ENCODE peak calls at places on chromosomes 7 and 10, in ten cellular contexts. G is breast epithelium, C is sigmoid colon, L is vagina, I is stomach, N is prostate gland, X is spleen, F is endothelial cell of umbilical vein, R is HepG2, K is HCT116. Q is an unnamed sample. For H3K4me1, the result is how much of the 10 kb centered on the place peaks cover.

GRCh38 chr7:137073571-137074325 is 205.3 kb downstream of the CHRM2 start:
- DNase-seq in G (no peak), C (no peak), L (no peak), I (no peak), N (no peak), X (no peak), F (no peak), R (no peak), K (no peak), Q (no peak)

GRCh38 chr7:33472348-33473025 is 343.1 kb downstream of the BBS9 start:
- DNase-seq in G (no peak), C (no peak), L (no peak), I (no peak), N (no peak), X (no peak), F (no peak), R (no peak), K (no peak), Q (no peak)

GRCh38 chr10:3785849-3786290 is 861 bp upstream of the KLF6 start:
- DNase-seq in G (no peak), C (peak), L (no peak), I (no peak), N (no peak), X (no peak), F (peak), R (no peak), K (no peak), Q (no peak)

GRCh38 chr10:132142396-132143161 is 44.2 kb upstream of the DPYSL4 start:
- DNase-seq in G (no peak), C (no peak), L (no peak), I (peak), N (no peak), X (peak), F (no peak), R (no peak), K (no peak), Q (no peak)

GRCh38 chr7:27148031-27148775 is 629 bp upstream of the HOXA6 start:
- DNase-seq in G (peak), C (peak), L (no peak), I (no peak), N (no peak), X (peak), F (peak), R (no peak), K (no peak), Q (peak)

GRCh38 chr10:14926722-14927416 is 27.0 kb downstream of the DCLRE1C start:
- DNase-seq in G (no peak), C (no peak), L (no peak), I (no peak), N (no peak), X (no peak), F (no peak), R (no peak), K (no peak), Q (no peak)

GRCh38 chr10:130895172-130895571 is 416.3 kb downstream of the TCERG1L start:
- DNase-seq in G (no peak), C (no peak), L (no peak), I (no peak), N (no peak), X (no peak), F (no peak), R (no peak), K (no peak), Q (no peak)

GRCh38 chr7:79461660-79462059 is 8.2 kb upstream of the MAGI2 start:
- DNase-seq in G (no peak), C (no peak), L (no peak), I (no peak), N (no peak), X (no peak), F (peak), R (peak), K (no peak), Q (no peak)

GRCh38 chr7:89023902-89024301 is 228.4 kb upstream of the TEX47 start:
- DNase-seq in G (no peak), C (no peak), L (no peak), I (no peak), N (no peak), X (no peak), F (no peak), R (no peak), K (no peak), Q (no peak)

GRCh38 chr7:22849158-22849557 is 26.5 kb upstream of the TOMM7 start:
- DNase-seq in G (no peak), C (no peak), L (no peak), I (no peak), N (no peak), X (no peak), F (no peak), R (no peak), K (no peak), Q (no peak)

GRCh38 chr7:32042900-32043299 is 27.3 kb downstream of the PDE1C start:
- DNase-seq in G (no peak), C (no peak), L (no peak), I (no peak), N (no peak), X (no peak), F (no peak), R (no peak), K (no peak), Q (no peak)

GRCh38 chr7:138875794-138876193 is 77.8 kb upstream of the ATP6V0A4 start:
- DNase-seq in G (no peak), C (no peak), L (no peak), I (no peak), N (no peak), X (no peak), F (no peak), R (no peak), K (no peak), Q (no peak)

GRCh38 chr10:63670291-63670898 is 149.2 kb downstream of the REEP3 start:
- DNase-seq in G (no peak), C (no peak), L (no peak), I (no peak), N (no peak), X (no peak), F (peak), R (no peak), K (no peak), Q (no peak)

GRCh38 chr10:29183304-29183918 is 105.5 kb upstream of the LYZL1 start:
- DNase-seq in G (no peak), C (no peak), L (no peak), I (no peak), N (no peak), X (no peak), F (no peak), R (no peak), K (no peak), Q (no peak)

GRCh38 chr10:91700273-91700672 is 67.4 kb upstream of the PPP1R3C start:
- DNase-seq in G (no peak), C (no peak), L (no peak), I (no peak), N (no peak), X (no peak), F (no peak), R (no peak), K (no peak), Q (no peak)

GRCh38 chr10:4848341-4849041 is 22.5 kb downstream of the AKR1E2 start:
- DNase-seq in G (no peak), C (no peak), L (no peak), I (no peak), N (peak), X (no peak), F (no peak), R (no peak), K (no peak), Q (no peak)

GRCh38 chr10:96417432-96417831 is 58.6 kb upstream of the OPALIN start:
- DNase-seq in G (no peak), C (no peak), L (no peak), I (no peak), N (no peak), X (no peak), F (no peak), R (peak), K (no peak), Q (no peak)

GRCh38 chr7:138932870-138933269 is 48.3 kb downstream of the KIAA1549 start:
- DNase-seq in G (no peak), C (no peak), L (no peak), I (no peak), N (no peak), X (no peak), F (no peak), R (no peak), K (no peak), Q (no peak)

GRCh38 chr7:146700015-146700560 is 583.5 kb downstream of the CNTNAP2 start:
- DNase-seq in G (no peak), C (no peak), L (no peak), I (no peak), N (no peak), X (no peak), F (no peak), R (no peak), K (no peak), Q (no peak)

GRCh38 chr7:11751315-11751714 is 80.7 kb downstream of the THSD7A start:
- DNase-seq in G (no peak), C (no peak), L (no peak), I (no peak), N (no peak), X (no peak), F (no peak), R (no peak), K (no peak), Q (no peak)

GRCh38 chr10:8656261-8656660 is 601.8 kb downstream of the GATA3 start:
- DNase-seq in G (no peak), C (no peak), L (no peak), I (no peak), N (no peak), X (no peak), F (no peak), R (no peak), K (no peak), Q (no peak)

GRCh38 chr10:88895252-88895651 is 15.2 kb downstream of the STAMBPL1 start:
- DNase-seq in G (no peak), C (no peak), L (no peak), I (no peak), N (no peak), X (no peak), F (no peak), R (peak), K (no peak), Q (no peak)

GRCh38 chr10:105023706-105024105 is 382.6 kb downstream of the SORCS3 start:
- DNase-seq in G (no peak), C (no peak), L (no peak), I (no peak), N (no peak), X (no peak), F (no peak), R (no peak), K (no peak), Q (peak)

GRCh38 chr10:130354976-130355795 is 219.0 kb downstream of the GLRX3 start:
- DNase-seq in G (no peak), C (no peak), L (no peak), I (no peak), N (no peak), X (peak), F (no peak), R (no peak), K (no peak), Q (peak)

GRCh38 chr7:15459018-15459621 is 102.7 kb downstream of the AGMO start:
- DNase-seq in G (no peak), C (no peak), L (no peak), I (no peak), N (no peak), X (no peak), F (no peak), R (no peak), K (no peak), Q (no peak)

GRCh38 chr7:109343662-109344061 is 774.0 kb downstream of the DNAJB9 start:
- DNase-seq in G (no peak), C (no peak), L (no peak), I (no peak), N (no peak), X (no peak), F (no peak), R (no peak), K (no peak), Q (no peak)

GRCh38 chr10:66257801-66258200 is 668.0 kb upstream of the LRRTM3 start:
- DNase-seq in G (no peak), C (no peak), L (no peak), I (no peak), N (no peak), X (no peak), F (no peak), R (no peak), K (no peak), Q (no peak)

GRCh38 chr10:103622935-103623574 is 129.6 kb downstream of the NEURL1 start:
- DNase-seq in G (no peak), C (no peak), L (no peak), I (no peak), N (no peak), X (no peak), F (no peak), R (no peak), K (no peak), Q (no peak)
- H3K4me1 ChIP-seq in G (under half), C (under half), L (half or more), I (under half), N (under half), X (under half), F (under half), R (under half), K (under half), Q (half or more)

GRCh38 chr7:142956951-142957623 is 5.1 kb downstream of the KEL start:
- DNase-seq in G (no peak), C (no peak), L (no peak), I (no peak), N (no peak), X (no peak), F (no peak), R (no peak), K (peak), Q (no peak)
- TF ChIP-seq POLR2AphosphoS5 in G (no peak), C (no peak), L (no peak), I (peak), N (no peak), X (no peak), F (no peak), R (no peak), K (no peak), Q (no peak)

DNA sequence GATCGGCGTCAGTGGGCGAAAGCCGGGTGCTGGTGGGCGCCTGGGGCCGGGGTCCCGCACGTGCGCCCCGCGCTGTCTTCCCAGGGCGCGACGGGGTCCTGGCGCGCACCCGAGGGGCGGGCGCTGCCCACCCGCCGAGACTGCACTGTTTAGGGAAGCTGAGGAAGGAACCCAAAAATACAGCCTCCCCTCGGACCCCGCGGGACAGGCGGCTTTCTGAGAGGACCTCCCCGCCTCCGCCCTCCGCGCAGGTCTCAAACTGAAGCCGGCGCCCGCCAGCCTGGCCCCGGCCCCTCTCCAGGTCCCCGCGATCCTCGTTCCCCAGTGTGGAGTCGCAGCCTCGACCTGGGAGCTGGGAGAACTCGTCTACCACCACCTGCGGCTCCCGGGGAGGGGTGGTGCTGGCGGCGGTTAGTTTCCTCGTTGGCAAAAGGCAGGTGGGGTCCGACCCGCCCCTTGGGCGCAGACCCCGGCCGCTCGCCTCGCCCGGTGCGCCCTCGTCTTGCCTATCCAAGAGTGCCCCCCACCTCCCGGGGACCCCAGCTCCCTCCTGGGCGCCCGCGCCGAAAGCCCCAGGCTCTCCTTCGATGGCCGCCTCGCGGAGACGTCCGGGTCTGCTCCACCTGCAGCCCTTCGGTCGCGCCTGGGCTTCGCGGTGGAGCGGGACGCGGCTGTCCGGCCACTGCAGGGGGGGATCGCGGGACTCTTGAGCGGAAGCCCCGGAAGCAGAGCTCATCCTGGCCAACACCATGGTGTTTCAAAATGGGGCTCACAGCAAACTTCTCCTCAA is 1.1 kb downstream of the EGFR start:
- DNase-seq in G (peak), C (peak), L (no peak), I (peak), N (peak), X (no peak), F (no peak), R (no peak), K (no peak), Q (no peak)
- H3K4me1 ChIP-seq in G (under half), C (under half), L (half or more), I (under half), N (under half), X (under half), F (under half), R (half or more), K (under half), Q (under half)

DNA sequence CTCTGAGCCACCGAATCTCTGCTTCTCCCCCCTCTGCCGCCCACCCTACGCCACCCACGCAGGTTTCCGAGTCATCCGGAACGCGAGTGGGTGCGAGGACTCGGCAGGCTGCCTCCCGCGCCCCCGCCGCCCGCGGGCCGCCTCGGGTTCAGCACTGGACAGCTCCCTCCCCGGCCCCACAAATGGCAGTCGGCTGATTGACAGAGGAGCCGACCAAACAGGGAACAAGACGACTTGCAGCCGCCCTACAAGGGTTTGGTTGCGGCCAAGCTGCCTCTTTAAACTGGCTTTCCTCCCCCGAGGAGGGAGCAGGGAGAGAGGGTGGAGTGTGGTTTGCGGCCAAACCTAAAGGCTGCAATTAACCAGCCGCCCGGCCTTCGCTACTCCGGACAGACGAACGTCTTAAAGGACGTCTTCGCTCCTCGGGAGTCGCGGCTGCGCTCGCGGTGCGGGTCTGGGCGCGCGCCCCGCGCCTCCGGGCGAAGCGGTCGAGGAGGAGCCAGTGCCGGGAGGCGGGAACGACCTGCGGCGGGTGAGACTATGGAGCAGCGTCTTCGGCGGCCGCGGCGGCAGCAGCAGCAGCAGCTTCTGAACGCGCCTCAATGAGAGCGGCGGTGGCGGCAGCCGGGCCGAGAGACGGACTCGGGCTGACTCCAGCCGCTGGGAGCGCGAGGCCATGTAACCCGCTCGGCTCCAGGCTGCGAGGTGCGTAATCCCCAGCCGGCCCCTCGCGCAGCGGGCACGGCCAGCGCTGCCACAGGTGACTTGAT is at the start of gene GPR158:
- DNase-seq in G (peak), C (peak), L (no peak), I (peak), N (peak), X (peak), F (peak), R (peak), K (peak), Q (peak)
- TF ChIP-seq POLR2AphosphoS5 in G (no peak), C (no peak), L (peak), I (peak), N (peak), X (no peak), F (no peak), R (no peak), K (no peak), Q (no peak)

GRCh38 chr10:22628309-22628708 is 86.1 kb downstream of the PIP4K2A start:
- DNase-seq in G (no peak), C (no peak), L (no peak), I (no peak), N (no peak), X (no peak), F (no peak), R (no peak), K (no peak), Q (no peak)
- H3K4me1 ChIP-seq in G (under half), C (under half), L (under half), I (under half), N (under half), X (half or more), F (half or more), R (half or more), K (half or more), Q (under half)

DNA sequence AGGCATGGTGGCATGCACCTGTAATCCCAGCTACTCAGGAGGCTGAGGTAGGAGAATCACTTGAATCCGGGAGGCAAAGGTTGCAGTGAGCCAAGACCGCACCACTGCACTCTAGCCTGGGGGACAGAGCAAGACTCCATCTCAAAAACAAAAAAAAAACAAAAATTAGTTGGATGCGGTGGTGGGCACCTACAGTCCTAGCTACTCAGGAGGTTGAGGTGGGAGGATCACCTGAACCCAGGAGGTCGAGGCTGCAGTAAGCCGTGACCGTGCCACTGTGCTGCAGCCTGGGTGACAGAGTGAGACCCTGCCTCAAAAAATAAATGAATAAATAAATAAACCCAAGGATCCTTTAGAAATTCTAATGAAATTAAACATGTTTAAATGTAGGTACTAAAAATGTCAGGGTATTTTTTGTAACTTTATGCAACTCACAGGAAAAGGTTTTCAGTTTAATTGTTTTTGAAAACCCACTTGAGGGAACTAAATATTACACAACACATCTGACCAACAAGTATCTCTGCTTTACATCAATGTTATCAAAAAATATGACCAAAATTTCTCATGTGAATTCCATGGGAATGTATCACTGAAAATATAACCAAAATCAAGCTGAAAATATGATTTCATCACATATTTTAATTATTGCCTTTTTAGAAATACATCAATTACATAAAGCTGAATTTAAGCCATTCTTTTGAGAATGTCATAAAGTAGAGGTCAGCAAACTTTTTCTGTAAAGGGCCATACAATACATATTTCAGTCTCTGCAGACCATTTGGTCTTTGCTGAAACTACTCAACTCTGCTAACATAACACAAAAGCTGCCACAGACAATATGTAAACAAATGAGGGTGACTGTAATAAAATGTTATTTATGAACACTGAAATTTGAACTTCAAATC is 23.9 kb downstream of the UPF2 start:
- DNase-seq in G (no peak), C (no peak), L (no peak), I (no peak), N (no peak), X (no peak), F (no peak), R (no peak), K (no peak), Q (no peak)
- TF ChIP-seq POLR2AphosphoS5 in G (no peak), C (peak), L (no peak), I (no peak), N (no peak), X (no peak), F (no peak), R (no peak), K (no peak), Q (no peak)

GRCh38 chr10:93475871-93476270 is 6.3 kb downstream of the MYOF start:
- DNase-seq in G (no peak), C (no peak), L (no peak), I (no peak), N (no peak), X (no peak), F (peak), R (peak), K (peak), Q (no peak)
- H3K4me1 ChIP-seq in G (under half), C (under half), L (half or more), I (under half), N (under half), X (under half), F (half or more), R (under half), K (half or more), Q (half or more)

Q was measured in suprapubic skin.